ENCODE peak calls at places on chromosome 21, in ten cellular contexts. O is K562; R is IMR-90; A is cardiac muscle cell; L is upper lobe of right lung; C is heart right ventricle; W is breast epithelium; K is CD8-positive, alpha-beta T cell; X is HCT116; M is left ventricle myocardium inferior. H is an unnamed sample. For H3K4me1 and H3K27me3, the result is how much of the 10 kb centered on the place peaks cover.

GRCh38 chr21:46431884-46432488 is 26.7 kb upstream of the DIP2A start:
- DNase-seq in O (no peak), R (no peak), A (no peak), L (peak), C (no peak), W (no peak), K (peak), X (no peak), M (no peak), H (no peak)

GRCh38 chr21:44989538-44989888 is 49.7 kb downstream of the SLX9 start:
- DNase-seq in O (no peak), R (peak), A (peak), L (no peak), C (no peak), W (no peak), K (no peak), X (no peak), M (no peak), H (no peak)

GRCh38 chr21:37849703-37850102 is 66.6 kb downstream of the KCNJ6 start:
- DNase-seq in O (no peak), R (peak), A (peak), L (no peak), C (no peak), W (no peak), K (no peak), X (no peak), M (no peak), H (no peak)

GRCh38 chr21:39954570-39954969 is 87.3 kb downstream of the PCP4 start:
- DNase-seq in O (no peak), R (no peak), A (no peak), L (no peak), C (no peak), W (no peak), K (no peak), X (no peak), M (no peak), H (no peak)

GRCh38 chr21:30391615-30392014 is 4.2 kb upstream of the KRTAP13-1 start:
- DNase-seq in O (no peak), R (no peak), A (no peak), L (no peak), C (no peak), W (no peak), K (no peak), X (no peak), M (no peak), H (no peak)

GRCh38 chr21:15826147-15826780 is 96.5 kb downstream of the USP25 start:
- DNase-seq in O (peak), R (peak), A (peak), L (no peak), C (peak), W (no peak), K (no peak), X (peak), M (no peak), H (peak)

GRCh38 chr21:38343691-38344090 is 86.9 kb downstream of the KCNJ15 start:
- DNase-seq in O (no peak), R (peak), A (peak), L (peak), C (no peak), W (no peak), K (no peak), X (no peak), M (no peak), H (no peak)

GRCh38 chr21:46191257-46191685 is 7.0 kb upstream of the SPATC1L start:
- DNase-seq in O (no peak), R (peak), A (peak), L (peak), C (no peak), W (peak), K (peak), X (no peak), M (no peak), H (no peak)

GRCh38 chr21:33950425-33951079 is 34.9 kb upstream of the ATP5PO start:
- DNase-seq in O (no peak), R (no peak), A (no peak), L (no peak), C (no peak), W (no peak), K (peak), X (no peak), M (no peak), H (no peak)

GRCh38 chr21:38811257-38811656 is 5.5 kb downstream of the ETS2 start:
- DNase-seq in O (no peak), R (peak), A (peak), L (no peak), C (no peak), W (no peak), K (no peak), X (no peak), M (no peak), H (no peak)

GRCh38 chr21:25837545-25838263 is 102.9 kb downstream of the GABPA start:
- DNase-seq in O (no peak), R (peak), A (peak), L (no peak), C (no peak), W (no peak), K (no peak), X (no peak), M (no peak), H (no peak)

GRCh38 chr21:25835397-25835796 is 100.6 kb downstream of the GABPA start:
- DNase-seq in O (no peak), R (no peak), A (peak), L (no peak), C (no peak), W (no peak), K (no peak), X (no peak), M (no peak), H (no peak)

GRCh38 chr21:18350216-18350615 is 53.4 kb downstream of the TMPRSS15 start:
- DNase-seq in O (no peak), R (no peak), A (no peak), L (no peak), C (no peak), W (no peak), K (no peak), X (no peak), M (no peak), H (no peak)

GRCh38 chr21:22925032-22925431 is 1926.8 kb downstream of the NCAM2 start:
- DNase-seq in O (no peak), R (no peak), A (no peak), L (no peak), C (no peak), W (no peak), K (no peak), X (no peak), M (no peak), H (no peak)

GRCh38 chr21:34807881-34808568 is 139.2 kb downstream of the CLIC6 start:
- DNase-seq in O (no peak), R (peak), A (peak), L (no peak), C (no peak), W (no peak), K (peak), X (peak), M (no peak), H (no peak)

GRCh38 chr21:26212220-26212619 is 41.6 kb upstream of the APP start:
- DNase-seq in O (no peak), R (no peak), A (no peak), L (no peak), C (no peak), W (no peak), K (no peak), X (no peak), M (no peak), H (no peak)

GRCh38 chr21:45351526-45352275 is 53.3 kb upstream of the COL18A1 start:
- DNase-seq in O (no peak), R (peak), A (no peak), L (no peak), C (no peak), W (no peak), K (no peak), X (no peak), M (no peak), H (no peak)

GRCh38 chr21:38447611-38448010 is 50.7 kb downstream of the ERG start:
- DNase-seq in O (no peak), R (no peak), A (no peak), L (no peak), C (no peak), W (no peak), K (no peak), X (no peak), M (no peak), H (no peak)

GRCh38 chr21:31607791-31608190 is 51.7 kb upstream of the SOD1 start:
- DNase-seq in O (no peak), R (no peak), A (no peak), L (no peak), C (no peak), W (no peak), K (no peak), X (no peak), M (no peak), H (no peak)

GRCh38 chr21:31609081-31609480 is 50.4 kb upstream of the SOD1 start:
- DNase-seq in O (no peak), R (no peak), A (no peak), L (no peak), C (no peak), W (no peak), K (no peak), X (no peak), M (no peak), H (no peak)

GRCh38 chr21:31606081-31606874 is 53.2 kb upstream of the SOD1 start:
- DNase-seq in O (no peak), R (no peak), A (no peak), L (no peak), C (no peak), W (no peak), K (no peak), X (no peak), M (no peak), H (no peak)

GRCh38 chr21:31599563-31599962 is 59.9 kb upstream of the SOD1 start:
- DNase-seq in O (no peak), R (no peak), A (no peak), L (no peak), C (no peak), W (no peak), K (no peak), X (no peak), M (no peak), H (no peak)

GRCh38 chr21:31604591-31605190 is 54.8 kb upstream of the SOD1 start:
- DNase-seq in O (peak), R (peak), A (peak), L (peak), C (peak), W (peak), K (peak), X (peak), M (peak), H (peak)
- H3K4me1 ChIP-seq in O (under half), R (under half), A (under half), L (under half), C (under half), W (under half), K (under half), X (under half), M (under half), H (under half)

DNA sequence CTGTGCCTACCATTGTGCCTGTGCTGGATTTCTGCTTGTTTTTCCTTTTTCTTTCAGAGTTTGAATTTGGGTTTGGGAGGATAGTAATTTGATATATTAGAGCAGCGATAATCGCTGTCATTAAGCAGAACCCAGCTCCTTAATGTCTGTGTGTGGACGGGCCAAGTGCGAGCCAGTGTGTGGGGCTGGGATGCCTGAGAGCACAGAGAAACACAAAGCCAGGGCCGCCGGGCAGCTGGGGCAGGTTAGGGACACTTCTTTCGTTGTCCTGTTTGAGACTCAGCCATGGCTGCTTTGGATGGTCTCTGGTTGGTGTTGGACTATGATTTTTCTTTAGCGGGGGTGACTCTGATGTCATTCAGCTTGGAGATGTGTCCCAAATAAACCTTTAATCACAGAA is 33.3 kb downstream of the ABCG1 start:
- DNase-seq in O (no peak), R (no peak), A (no peak), L (no peak), C (no peak), W (no peak), K (no peak), X (no peak), M (no peak), H (no peak)
- H3K27me3 ChIP-seq in O (under half), R (under half), A (under half), L (under half), C (under half), W (under half), K (under half), X (under half), M (under half), H (under half)

DNA sequence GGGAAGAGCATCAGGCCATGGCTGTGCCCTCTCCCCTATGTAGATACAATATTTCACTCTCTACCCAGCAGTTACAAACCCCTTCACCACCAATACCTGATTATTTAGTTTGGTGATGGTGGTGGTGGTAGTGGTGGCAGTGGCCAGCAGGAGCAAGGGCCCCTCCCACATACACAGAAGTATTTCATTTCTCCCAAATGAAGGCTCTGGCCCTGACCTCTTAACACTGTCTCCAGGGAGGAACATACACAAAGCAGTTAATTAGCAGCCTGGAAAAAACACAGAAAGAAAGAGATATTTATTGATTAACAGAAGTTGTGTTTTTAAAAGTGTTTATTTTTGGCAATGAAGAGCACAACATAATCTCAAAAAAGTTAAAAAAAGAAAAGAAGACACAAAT is 212.7 kb upstream of the SAMSN1 start:
- DNase-seq in O (no peak), R (no peak), A (no peak), L (no peak), C (no peak), W (no peak), K (no peak), X (no peak), M (no peak), H (no peak)
- H3K4me1 ChIP-seq in O (under half), R (under half), A (under half), L (under half), C (under half), W (under half), K (under half), X (under half), M (under half), H (under half)

GRCh38 chr21:36702622-36702968 is 3.7 kb downstream of the SIM2 start:
- DNase-seq in O (no peak), R (no peak), A (no peak), L (no peak), C (no peak), W (no peak), K (no peak), X (no peak), M (no peak), H (no peak)
- H3K27me3 ChIP-seq in O (half or more), R (half or more), A (half or more), L (half or more), C (half or more), W (half or more), K (half or more), X (under half), M (half or more), H (under half)

H was measured in naive thymus-derived CD4-positive, alpha-beta T cell.